ENCODE peak calls at places on chromosomes 2 and 18, in ten cellular contexts. One of them, this sample, is unnamed.

GRCh38 chr2:26179446-26179907 is 6.6 kb downstream of the GAREM2 start:
- DNase-seq in cardiac septum: no peak
- DNase-seq in GM13976: no peak
- DNase-seq in Daoy: no peak
- DNase-seq in A549: no peak
- DNase-seq in HCEC 1CT: no peak
- DNase-seq in H7: peak; percentile 86
- DNase-seq in KBM-7: peak; percentile 28
- DNase-seq in 8988T: peak; percentile 33
- DNase-seq in epithelial cell of esophagus: no peak
- DNase-seq in this sample: peak; percentile 56

GRCh38 chr2:236939271-236939670 is 146.4 kb upstream of the COPS8 start:
- DNase-seq in KBM-7: no peak
- DNase-seq in epithelial cell of esophagus: no peak
- DNase-seq in Daoy: no peak
- DNase-seq in A549: no peak
- DNase-seq in GM13976: no peak
- DNase-seq in HCEC 1CT: no peak
- DNase-seq in 8988T: no peak
- DNase-seq in cardiac septum: no peak
- DNase-seq in H7: no peak
- DNase-seq in this sample: no peak

GRCh38 chr2:99571609-99572344 is 82.0 kb upstream of the REV1 start:
- DNase-seq in H7: no peak
- DNase-seq in HCEC 1CT: no peak
- DNase-seq in A549: no peak
- DNase-seq in 8988T: no peak
- DNase-seq in epithelial cell of esophagus: no peak
- DNase-seq in Daoy: peak; percentile 39
- DNase-seq in cardiac septum: no peak
- DNase-seq in KBM-7: no peak
- DNase-seq in GM13976: no peak
- DNase-seq in this sample: no peak

GRCh38 chr18:73381361-73382031 is 513.7 kb upstream of the NETO1 start:
- DNase-seq in KBM-7: no peak
- DNase-seq in HCEC 1CT: no peak
- DNase-seq in cardiac septum: no peak
- DNase-seq in H7: no peak
- DNase-seq in epithelial cell of esophagus: peak; percentile 24
- DNase-seq in A549: no peak
- DNase-seq in 8988T: no peak
- DNase-seq in GM13976: no peak
- DNase-seq in Daoy: no peak
- DNase-seq in this sample: no peak

GRCh38 chr2:239133945-239134570 is 266.8 kb downstream of the HDAC4 start:
- DNase-seq in epithelial cell of esophagus: no peak
- DNase-seq in H7: no peak
- DNase-seq in cardiac septum: no peak
- DNase-seq in GM13976: no peak
- DNase-seq in HCEC 1CT: no peak
- DNase-seq in 8988T: no peak
- DNase-seq in Daoy: no peak
- DNase-seq in A549: no peak
- DNase-seq in KBM-7: no peak
- DNase-seq in this sample: no peak

GRCh38 chr18:23828426-23828825 is 139.2 kb downstream of the LAMA3 start:
- DNase-seq in A549: peak; percentile 34
- DNase-seq in 8988T: no peak
- DNase-seq in KBM-7: peak; percentile 76
- DNase-seq in cardiac septum: no peak
- DNase-seq in H7: no peak
- DNase-seq in epithelial cell of esophagus: peak; percentile 84
- DNase-seq in GM13976: peak; percentile 52
- DNase-seq in HCEC 1CT: peak; percentile 82
- DNase-seq in Daoy: peak; percentile 75
- DNase-seq in this sample: no peak

GRCh38 chr2:20491739-20492531 is 45.1 kb downstream of the RHOB start:
- DNase-seq in 8988T: no peak
- DNase-seq in H7: peak; percentile 48
- DNase-seq in GM13976: no peak
- DNase-seq in KBM-7: no peak
- DNase-seq in cardiac septum: no peak
- DNase-seq in Daoy: peak; percentile 33
- DNase-seq in HCEC 1CT: no peak
- DNase-seq in A549: no peak
- DNase-seq in epithelial cell of esophagus: no peak
- DNase-seq in this sample: no peak

GRCh38 chr2:188291617-188292445 is at the start of gene GULP1:
- DNase-seq in epithelial cell of esophagus: peak; percentile 70
- DNase-seq in A549: peak; percentile 47
- DNase-seq in cardiac septum: peak; percentile 79
- DNase-seq in 8988T: peak; percentile 33
- DNase-seq in GM13976: peak; percentile 55
- DNase-seq in Daoy: peak; percentile 67
- DNase-seq in KBM-7: peak; percentile 43
- DNase-seq in H7: peak; percentile 86
- DNase-seq in HCEC 1CT: peak; percentile 86
- DNase-seq in this sample: peak; percentile 62

GRCh38 chr2:28656937-28657615 is 94.6 kb upstream of the PPP1CB start:
- DNase-seq in HCEC 1CT: no peak
- DNase-seq in KBM-7: no peak
- DNase-seq in Daoy: no peak
- DNase-seq in GM13976: no peak
- DNase-seq in 8988T: no peak
- DNase-seq in cardiac septum: peak; percentile 47
- DNase-seq in H7: no peak
- DNase-seq in epithelial cell of esophagus: peak; percentile 69
- DNase-seq in A549: no peak
- DNase-seq in this sample: no peak

GRCh38 chr2:7555260-7555659 is 638.0 kb downstream of the RNF144A start:
- DNase-seq in KBM-7: no peak
- DNase-seq in cardiac septum: no peak
- DNase-seq in 8988T: no peak
- DNase-seq in GM13976: no peak
- DNase-seq in HCEC 1CT: no peak
- DNase-seq in A549: no peak
- DNase-seq in Daoy: no peak
- DNase-seq in epithelial cell of esophagus: no peak
- DNase-seq in H7: no peak
- DNase-seq in this sample: no peak

GRCh38 chr2:189236066-189236465 is 56.5 kb upstream of the COL5A2 start:
- DNase-seq in H7: no peak
- DNase-seq in HCEC 1CT: peak; percentile 83
- DNase-seq in KBM-7: no peak
- DNase-seq in cardiac septum: no peak
- DNase-seq in Daoy: no peak
- DNase-seq in GM13976: no peak
- DNase-seq in A549: no peak
- DNase-seq in epithelial cell of esophagus: peak; percentile 90
- DNase-seq in 8988T: no peak
- DNase-seq in this sample: no peak

GRCh38 chr2:203649176-203649814 is 57.1 kb upstream of the CD28 start:
- DNase-seq in GM13976: no peak
- DNase-seq in cardiac septum: no peak
- DNase-seq in KBM-7: no peak
- DNase-seq in HCEC 1CT: no peak
- DNase-seq in A549: no peak
- DNase-seq in H7: no peak
- DNase-seq in epithelial cell of esophagus: no peak
- DNase-seq in 8988T: no peak
- DNase-seq in Daoy: no peak
- DNase-seq in this sample: no peak

This sample was measured in Ammon's horn.